ENCODE peak calls at places on chromosomes 1 and 21, in eight cellular contexts. One of them, this sample, is unnamed.

GRCh38 chr1:115794976-115795375 is 26.5 kb upstream of the CASQ2 start:
- DNase-seq in type B pancreatic cell: no peak
- DNase-seq in kidney epithelial cell: no peak
- DNase-seq in neural crest cell: no peak
- DNase-seq in BJ: no peak
- DNase-seq in thoracic aorta: no peak
- DNase-seq in CD4-positive, alpha-beta T cell: no peak
- DNase-seq in fibroblast of lung: no peak
- DNase-seq in this sample: no peak

GRCh38 chr1:177517556-177517955 is 346.8 kb downstream of the BRINP2 start:
- DNase-seq in type B pancreatic cell: no peak
- DNase-seq in kidney epithelial cell: peak
- DNase-seq in neural crest cell: no peak
- DNase-seq in BJ: no peak
- DNase-seq in thoracic aorta: no peak
- DNase-seq in CD4-positive, alpha-beta T cell: no peak
- DNase-seq in fibroblast of lung: peak
- DNase-seq in this sample: no peak

GRCh38 chr1:100430368-100430767 is 78.1 kb downstream of the CDC14A start:
- DNase-seq in type B pancreatic cell: no peak
- DNase-seq in kidney epithelial cell: no peak
- DNase-seq in neural crest cell: no peak
- DNase-seq in BJ: no peak
- DNase-seq in thoracic aorta: no peak
- DNase-seq in CD4-positive, alpha-beta T cell: no peak
- DNase-seq in fibroblast of lung: no peak
- DNase-seq in this sample: no peak

GRCh38 chr1:109216662-109217061 is 2.9 kb downstream of the SARS1 start:
- DNase-seq in type B pancreatic cell: no peak
- DNase-seq in kidney epithelial cell: no peak
- DNase-seq in neural crest cell: no peak
- DNase-seq in BJ: no peak
- DNase-seq in thoracic aorta: no peak
- DNase-seq in CD4-positive, alpha-beta T cell: no peak
- DNase-seq in fibroblast of lung: no peak
- DNase-seq in this sample: no peak

GRCh38 chr1:163771637-163772036 is 449.9 kb downstream of the NUF2 start:
- DNase-seq in type B pancreatic cell: no peak
- DNase-seq in kidney epithelial cell: no peak
- DNase-seq in neural crest cell: no peak
- DNase-seq in BJ: no peak
- DNase-seq in thoracic aorta: no peak
- DNase-seq in CD4-positive, alpha-beta T cell: no peak
- DNase-seq in fibroblast of lung: no peak
- DNase-seq in this sample: no peak

GRCh38 chr1:237539055-237539454 is 351.7 kb downstream of the ZP4 start:
- DNase-seq in type B pancreatic cell: no peak
- DNase-seq in kidney epithelial cell: no peak
- DNase-seq in neural crest cell: no peak
- DNase-seq in BJ: no peak
- DNase-seq in thoracic aorta: no peak
- DNase-seq in CD4-positive, alpha-beta T cell: no peak
- DNase-seq in fibroblast of lung: no peak
- DNase-seq in this sample: no peak

GRCh38 chr1:156767879-156768608 is 709 bp downstream of the PRCC start:
- DNase-seq in type B pancreatic cell: no peak
- DNase-seq in kidney epithelial cell: no peak
- DNase-seq in neural crest cell: no peak
- DNase-seq in BJ: no peak
- DNase-seq in thoracic aorta: no peak
- DNase-seq in CD4-positive, alpha-beta T cell: peak
- DNase-seq in fibroblast of lung: no peak
- DNase-seq in this sample: no peak

GRCh38 chr1:17149771-17150170 is 30.5 kb upstream of the PADI2 start:
- DNase-seq in type B pancreatic cell: no peak
- DNase-seq in kidney epithelial cell: no peak
- DNase-seq in neural crest cell: no peak
- DNase-seq in BJ: no peak
- DNase-seq in thoracic aorta: no peak
- DNase-seq in CD4-positive, alpha-beta T cell: no peak
- DNase-seq in fibroblast of lung: no peak
- DNase-seq in this sample: no peak

GRCh38 chr1:165854101-165854845 is 26.9 kb downstream of the UCK2 start:
- DNase-seq in type B pancreatic cell: no peak
- DNase-seq in kidney epithelial cell: peak
- DNase-seq in neural crest cell: no peak
- DNase-seq in BJ: peak
- DNase-seq in thoracic aorta: no peak
- DNase-seq in CD4-positive, alpha-beta T cell: no peak
- DNase-seq in fibroblast of lung: peak
- DNase-seq in this sample: no peak

GRCh38 chr1:67041836-67042503 is 12.0 kb downstream of the SLC35D1 start:
- DNase-seq in type B pancreatic cell: no peak
- DNase-seq in kidney epithelial cell: no peak
- DNase-seq in neural crest cell: no peak
- DNase-seq in BJ: peak
- DNase-seq in thoracic aorta: no peak
- DNase-seq in CD4-positive, alpha-beta T cell: no peak
- DNase-seq in fibroblast of lung: peak
- DNase-seq in this sample: no peak

GRCh38 chr1:77015748-77016341 is 148.6 kb downstream of the ST6GALNAC5 start:
- DNase-seq in type B pancreatic cell: no peak
- DNase-seq in kidney epithelial cell: no peak
- DNase-seq in neural crest cell: no peak
- DNase-seq in BJ: no peak
- DNase-seq in thoracic aorta: no peak
- DNase-seq in CD4-positive, alpha-beta T cell: no peak
- DNase-seq in fibroblast of lung: no peak
- DNase-seq in this sample: no peak

GRCh38 chr21:17688912-17689874 is 76.5 kb upstream of the BTG3 start:
- DNase-seq in type B pancreatic cell: no peak
- DNase-seq in kidney epithelial cell: peak
- DNase-seq in neural crest cell: no peak
- DNase-seq in BJ: peak
- DNase-seq in thoracic aorta: no peak
- DNase-seq in CD4-positive, alpha-beta T cell: peak
- DNase-seq in fibroblast of lung: peak
- DNase-seq in this sample: no peak

GRCh38 chr1:59186656-59187055 is 110.2 kb upstream of the FGGY start:
- DNase-seq in type B pancreatic cell: no peak
- DNase-seq in kidney epithelial cell: no peak
- DNase-seq in neural crest cell: no peak
- DNase-seq in BJ: no peak
- DNase-seq in thoracic aorta: no peak
- DNase-seq in CD4-positive, alpha-beta T cell: no peak
- DNase-seq in fibroblast of lung: peak
- DNase-seq in this sample: no peak

GRCh38 chr1:93180723-93181613 is at the start of gene CCDC18:
- DNase-seq in type B pancreatic cell: no peak
- DNase-seq in kidney epithelial cell: no peak
- DNase-seq in neural crest cell: no peak
- DNase-seq in BJ: no peak
- DNase-seq in thoracic aorta: peak
- DNase-seq in CD4-positive, alpha-beta T cell: peak
- DNase-seq in fibroblast of lung: peak
- DNase-seq in this sample: no peak

GRCh38 chr1:24705260-24706073 is 39.8 kb upstream of the CLIC4 start:
- DNase-seq in type B pancreatic cell: peak
- DNase-seq in kidney epithelial cell: no peak
- DNase-seq in neural crest cell: peak
- DNase-seq in BJ: no peak
- DNase-seq in thoracic aorta: no peak
- DNase-seq in CD4-positive, alpha-beta T cell: peak
- DNase-seq in fibroblast of lung: peak
- DNase-seq in this sample: no peak

GRCh38 chr1:64539808-64540207 is 69.9 kb downstream of the CACHD1 start:
- DNase-seq in type B pancreatic cell: no peak
- DNase-seq in kidney epithelial cell: no peak
- DNase-seq in neural crest cell: no peak
- DNase-seq in BJ: no peak
- DNase-seq in thoracic aorta: peak
- DNase-seq in CD4-positive, alpha-beta T cell: no peak
- DNase-seq in fibroblast of lung: peak
- DNase-seq in this sample: peak

GRCh38 chr1:222387020-222387816 is 160.7 kb downstream of the HHIPL2 start:
- DNase-seq in type B pancreatic cell: no peak
- DNase-seq in kidney epithelial cell: no peak
- DNase-seq in neural crest cell: peak
- DNase-seq in BJ: no peak
- DNase-seq in thoracic aorta: no peak
- DNase-seq in CD4-positive, alpha-beta T cell: no peak
- DNase-seq in fibroblast of lung: no peak
- DNase-seq in this sample: no peak
- TF ChIP-seq CTCF in type B pancreatic cell: peak
- TF ChIP-seq CTCF in kidney epithelial cell: peak
- TF ChIP-seq CTCF in neural crest cell: peak
- TF ChIP-seq CTCF in BJ: no peak
- TF ChIP-seq CTCF in thoracic aorta: no peak
- TF ChIP-seq CTCF in CD4-positive, alpha-beta T cell: no peak
- TF ChIP-seq CTCF in fibroblast of lung: no peak
- TF ChIP-seq CTCF in this sample: no peak

DNA sequence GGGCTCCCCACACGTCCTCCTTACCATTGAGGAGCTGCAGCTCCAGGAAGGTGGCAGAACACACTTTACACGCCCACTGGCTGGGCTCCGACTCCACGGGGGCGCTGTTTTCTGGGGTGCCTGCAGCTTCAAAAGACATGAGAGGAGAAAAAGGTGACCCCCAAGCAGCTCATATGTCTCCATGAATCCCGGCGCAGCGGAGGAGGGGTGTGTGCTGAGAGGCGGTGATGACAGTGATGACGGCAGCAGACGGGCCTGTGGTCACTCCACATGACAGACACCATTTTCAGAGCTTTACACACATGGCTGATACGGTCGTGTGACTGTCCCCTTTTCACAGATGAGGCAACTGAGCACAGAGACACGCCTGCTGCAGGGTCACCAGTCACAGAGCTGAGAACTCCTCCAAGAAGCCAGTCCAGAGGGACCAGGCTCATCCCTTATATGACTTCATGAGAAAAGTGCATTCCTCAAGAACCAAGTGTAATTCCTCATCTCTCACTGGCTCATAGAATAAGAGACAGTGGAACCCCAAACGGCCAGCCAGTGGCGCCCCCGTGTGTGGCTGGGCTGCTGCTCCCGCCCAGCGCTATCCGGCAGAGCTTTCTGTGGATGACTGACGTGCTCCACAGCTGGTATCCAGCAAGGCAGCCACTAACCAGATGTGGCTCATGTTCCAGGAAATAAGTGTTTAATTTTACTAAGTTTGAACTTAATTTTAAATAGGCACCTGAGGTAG is 31.9 kb downstream of the PRDM15 start:
- DNase-seq in type B pancreatic cell: no peak
- DNase-seq in kidney epithelial cell: no peak
- DNase-seq in neural crest cell: no peak
- DNase-seq in BJ: no peak
- DNase-seq in thoracic aorta: no peak
- DNase-seq in CD4-positive, alpha-beta T cell: no peak
- DNase-seq in fibroblast of lung: no peak
- DNase-seq in this sample: no peak
- TF ChIP-seq CTCF in type B pancreatic cell: peak
- TF ChIP-seq CTCF in kidney epithelial cell: peak
- TF ChIP-seq CTCF in neural crest cell: no peak
- TF ChIP-seq CTCF in BJ: peak
- TF ChIP-seq CTCF in thoracic aorta: no peak
- TF ChIP-seq CTCF in CD4-positive, alpha-beta T cell: no peak
- TF ChIP-seq CTCF in fibroblast of lung: no peak
- TF ChIP-seq CTCF in this sample: no peak

GRCh38 chr1:218347316-218347712 is 2.2 kb downstream of the TGFB2 start:
- DNase-seq in type B pancreatic cell: no peak
- DNase-seq in kidney epithelial cell: no peak
- DNase-seq in neural crest cell: no peak
- DNase-seq in BJ: no peak
- DNase-seq in thoracic aorta: no peak
- DNase-seq in CD4-positive, alpha-beta T cell: no peak
- DNase-seq in fibroblast of lung: peak
- DNase-seq in this sample: no peak
- TF ChIP-seq CTCF in type B pancreatic cell: no peak
- TF ChIP-seq CTCF in kidney epithelial cell: no peak
- TF ChIP-seq CTCF in neural crest cell: no peak
- TF ChIP-seq CTCF in BJ: peak
- TF ChIP-seq CTCF in thoracic aorta: peak
- TF ChIP-seq CTCF in CD4-positive, alpha-beta T cell: no peak
- TF ChIP-seq CTCF in fibroblast of lung: no peak
- TF ChIP-seq CTCF in this sample: no peak

GRCh38 chr1:37090671-37091070 is 56.4 kb upstream of the GRIK3 start:
- DNase-seq in type B pancreatic cell: no peak
- DNase-seq in kidney epithelial cell: no peak
- DNase-seq in neural crest cell: no peak
- DNase-seq in BJ: no peak
- DNase-seq in thoracic aorta: no peak
- DNase-seq in CD4-positive, alpha-beta T cell: no peak
- DNase-seq in fibroblast of lung: no peak
- DNase-seq in this sample: no peak

GRCh38 chr1:37096523-37096922 is 62.2 kb upstream of the GRIK3 start:
- DNase-seq in type B pancreatic cell: no peak
- DNase-seq in kidney epithelial cell: no peak
- DNase-seq in neural crest cell: peak
- DNase-seq in BJ: no peak
- DNase-seq in thoracic aorta: no peak
- DNase-seq in CD4-positive, alpha-beta T cell: no peak
- DNase-seq in fibroblast of lung: no peak
- DNase-seq in this sample: no peak

GRCh38 chr1:37094302-37094701 is 60.0 kb upstream of the GRIK3 start:
- DNase-seq in type B pancreatic cell: no peak
- DNase-seq in kidney epithelial cell: no peak
- DNase-seq in neural crest cell: no peak
- DNase-seq in BJ: no peak
- DNase-seq in thoracic aorta: no peak
- DNase-seq in CD4-positive, alpha-beta T cell: no peak
- DNase-seq in fibroblast of lung: no peak
- DNase-seq in this sample: no peak

GRCh38 chr1:37089750-37090149 is 55.4 kb upstream of the GRIK3 start:
- DNase-seq in type B pancreatic cell: no peak
- DNase-seq in kidney epithelial cell: no peak
- DNase-seq in neural crest cell: no peak
- DNase-seq in BJ: no peak
- DNase-seq in thoracic aorta: no peak
- DNase-seq in CD4-positive, alpha-beta T cell: no peak
- DNase-seq in fibroblast of lung: no peak
- DNase-seq in this sample: no peak

GRCh38 chr1:37092937-37093336 is 58.6 kb upstream of the GRIK3 start:
- DNase-seq in type B pancreatic cell: no peak
- DNase-seq in kidney epithelial cell: no peak
- DNase-seq in neural crest cell: no peak
- DNase-seq in BJ: no peak
- DNase-seq in thoracic aorta: no peak
- DNase-seq in CD4-positive, alpha-beta T cell: no peak
- DNase-seq in fibroblast of lung: no peak
- DNase-seq in this sample: no peak
- TF ChIP-seq CTCF in type B pancreatic cell: no peak
- TF ChIP-seq CTCF in kidney epithelial cell: no peak
- TF ChIP-seq CTCF in neural crest cell: no peak
- TF ChIP-seq CTCF in BJ: no peak
- TF ChIP-seq CTCF in thoracic aorta: no peak
- TF ChIP-seq CTCF in CD4-positive, alpha-beta T cell: no peak
- TF ChIP-seq CTCF in fibroblast of lung: no peak
- TF ChIP-seq CTCF in this sample: no peak

GRCh38 chr1:234478481-234479309 is at the start of gene TARBP1:
- DNase-seq in type B pancreatic cell: peak
- DNase-seq in kidney epithelial cell: no peak
- DNase-seq in neural crest cell: peak
- DNase-seq in BJ: no peak
- DNase-seq in thoracic aorta: no peak
- DNase-seq in CD4-positive, alpha-beta T cell: peak
- DNase-seq in fibroblast of lung: peak
- DNase-seq in this sample: no peak
- TF ChIP-seq CTCF in type B pancreatic cell: peak
- TF ChIP-seq CTCF in kidney epithelial cell: no peak
- TF ChIP-seq CTCF in neural crest cell: peak
- TF ChIP-seq CTCF in BJ: no peak
- TF ChIP-seq CTCF in thoracic aorta: no peak
- TF ChIP-seq CTCF in CD4-positive, alpha-beta T cell: no peak
- TF ChIP-seq CTCF in fibroblast of lung: no peak
- TF ChIP-seq CTCF in this sample: no peak